ENCODE peak calls at places on chromosomes 11 and 22, in six cellular contexts. G, V, I, J, N and T are unnamed samples.

GRCh38 chr22:31490496-31490925 is 869 bp upstream of the EIF4ENIF1 start:
- DNase-seq in G (peak; percentile 39), V (peak; percentile 76), I (peak; percentile 72), J (peak; percentile 66), N (peak; percentile 74), T (no peak)

GRCh38 chr22:46654426-46654825 is 34.2 kb downstream of the GRAMD4 start:
- DNase-seq in G (no peak), V (no peak), I (no peak), J (no peak), N (no peak), T (no peak)

GRCh38 chr11:73958521-73959141 is 7.8 kb downstream of the DNAJB13 start:
- DNase-seq in G (no peak), V (no peak), I (no peak), J (no peak), N (no peak), T (peak; percentile 6)

GRCh38 chr11:67276821-67277230 is 10.6 kb downstream of the GRK2 start:
- DNase-seq in G (peak; percentile 71), V (peak; percentile 44), I (peak; percentile 81), J (peak; percentile 67), N (peak; percentile 49), T (no peak)

GRCh38 chr11:64448599-64449380 is 89.8 kb downstream of the RPS6KA4 start:
- DNase-seq in G (peak; percentile 92), V (peak; percentile 65), I (peak; percentile 92), J (peak; percentile 84), N (peak; percentile 74), T (peak; percentile 68)

GRCh38 chr11:13384837-13385417 is 78.1 kb downstream of the BTBD10 start:
- DNase-seq in G (peak; percentile 54), V (peak; percentile 74), I (no peak), J (peak; percentile 36), N (peak; percentile 73), T (no peak)

GRCh38 chr11:102831128-102831708 is 12.2 kb downstream of the MMP3 start:
- DNase-seq in G (peak; percentile 80), V (peak; percentile 65), I (peak; percentile 77), J (peak; percentile 66), N (peak; percentile 13), T (no peak)

GRCh38 chr11:105000167-105000566 is 22.8 kb downstream of the CASP5 start:
- DNase-seq in G (no peak), V (peak; percentile 26), I (no peak), J (no peak), N (no peak), T (no peak)

GRCh38 chr11:76654980-76655379 is 15.6 kb downstream of the LRRC32 start:
- DNase-seq in G (peak; percentile 24), V (no peak), I (no peak), J (peak; percentile 15), N (peak; percentile 18), T (no peak)

GRCh38 chr22:30396871-30397655 is at the start of gene SEC14L2:
- DNase-seq in G (peak; percentile 65), V (peak; percentile 35), I (peak; percentile 88), J (peak; percentile 86), N (peak; percentile 61), T (no peak)

GRCh38 chr11:120431633-120432032 is 79.9 kb upstream of the GRIK4 start:
- DNase-seq in G (peak; percentile 33), V (peak; percentile 74), I (no peak), J (no peak), N (peak; percentile 63), T (no peak)

GRCh38 chr11:444397-445144 is 2.8 kb upstream of the ANO9 start:
- DNase-seq in G (no peak), V (peak; percentile 29), I (peak; percentile 84), J (peak; percentile 79), N (peak; percentile 52), T (no peak)

GRCh38 chr22:45731798-45732495 is 60.3 kb downstream of the ATXN10 start:
- DNase-seq in G (no peak), V (peak; percentile 61), I (no peak), J (no peak), N (peak; percentile 51), T (no peak)

GRCh38 chr22:44220727-44221680 is 40.3 kb downstream of the PARVG start:
- DNase-seq in G (no peak), V (no peak), I (no peak), J (no peak), N (no peak), T (no peak)

GRCh38 chr11:67006029-67006884 is 16.7 kb upstream of the SYT12 start:
- DNase-seq in G (peak; percentile 78), V (peak; percentile 46), I (no peak), J (no peak), N (no peak), T (no peak)

GRCh38 chr22:21937041-21937820 is 15.4 kb downstream of the PPM1F start:
- DNase-seq in G (no peak), V (no peak), I (no peak), J (peak; percentile 40), N (peak; percentile 24), T (no peak)

GRCh38 chr22:50206599-50206998 is 5.8 kb downstream of the SELENOO start:
- DNase-seq in G (peak; percentile 84), V (peak; percentile 31), I (peak; percentile 86), J (no peak), N (peak; percentile 55), T (no peak)

GRCh38 chr11:20113147-20113435 is 47.2 kb downstream of the DBX1 start:
- DNase-seq in G (no peak), V (peak; percentile 49), I (no peak), J (no peak), N (no peak), T (no peak)

GRCh38 chr11:65500262-65501004 is 1.6 kb downstream of the MALAT1 start:
- DNase-seq in G (no peak), V (peak; percentile 65), I (peak; percentile 70), J (peak; percentile 50), N (peak; percentile 80), T (no peak)

GRCh38 chr22:49931863-49932262 is 13.4 kb downstream of the CRELD2 start:
- DNase-seq in G (no peak), V (no peak), I (no peak), J (no peak), N (no peak), T (no peak)

GRCh38 chr11:65895482-65895981 is 4.7 kb downstream of the FOSL1 start:
- DNase-seq in G (no peak), V (no peak), I (no peak), J (no peak), N (no peak), T (no peak)

GRCh38 chr11:94302806-94303205 is 1.6 kb upstream of the IZUMO1R start:
- DNase-seq in G (no peak), V (no peak), I (no peak), J (no peak), N (no peak), T (no peak)

GRCh38 chr22:48146426-48146825 is 1384.0 kb downstream of the TBC1D22A start:
- DNase-seq in G (no peak), V (no peak), I (no peak), J (no peak), N (no peak), T (no peak)

GRCh38 chr11:11620251-11620965 is 1.4 kb downstream of the GALNT18 start:
- DNase-seq in G (peak; percentile 65), V (no peak), I (peak; percentile 84), J (peak; percentile 85), N (no peak), T (no peak)

GRCh38 chr22:20508815-20509271 is 1.4 kb downstream of the MED15 start:
- DNase-seq in G (no peak), V (no peak), I (no peak), J (no peak), N (no peak), T (no peak)

GRCh38 chr22:43862074-43862881 is at the start of gene SULT4A1:
- DNase-seq in G (peak; percentile 61), V (peak; percentile 37), I (peak; percentile 60), J (no peak), N (peak; percentile 46), T (peak; percentile 47)

GRCh38 chr11:23236846-23237550 is 376.7 kb upstream of the CCDC179 start:
- DNase-seq in G (no peak), V (peak; percentile 87), I (no peak), J (no peak), N (peak; percentile 57), T (no peak)

GRCh38 chr11:9138612-9139579 is 47.5 kb upstream of the SCUBE2 start:
- DNase-seq in G (no peak), V (peak; percentile 86), I (no peak), J (peak; percentile 51), N (peak; percentile 84), T (no peak)

DNA sequence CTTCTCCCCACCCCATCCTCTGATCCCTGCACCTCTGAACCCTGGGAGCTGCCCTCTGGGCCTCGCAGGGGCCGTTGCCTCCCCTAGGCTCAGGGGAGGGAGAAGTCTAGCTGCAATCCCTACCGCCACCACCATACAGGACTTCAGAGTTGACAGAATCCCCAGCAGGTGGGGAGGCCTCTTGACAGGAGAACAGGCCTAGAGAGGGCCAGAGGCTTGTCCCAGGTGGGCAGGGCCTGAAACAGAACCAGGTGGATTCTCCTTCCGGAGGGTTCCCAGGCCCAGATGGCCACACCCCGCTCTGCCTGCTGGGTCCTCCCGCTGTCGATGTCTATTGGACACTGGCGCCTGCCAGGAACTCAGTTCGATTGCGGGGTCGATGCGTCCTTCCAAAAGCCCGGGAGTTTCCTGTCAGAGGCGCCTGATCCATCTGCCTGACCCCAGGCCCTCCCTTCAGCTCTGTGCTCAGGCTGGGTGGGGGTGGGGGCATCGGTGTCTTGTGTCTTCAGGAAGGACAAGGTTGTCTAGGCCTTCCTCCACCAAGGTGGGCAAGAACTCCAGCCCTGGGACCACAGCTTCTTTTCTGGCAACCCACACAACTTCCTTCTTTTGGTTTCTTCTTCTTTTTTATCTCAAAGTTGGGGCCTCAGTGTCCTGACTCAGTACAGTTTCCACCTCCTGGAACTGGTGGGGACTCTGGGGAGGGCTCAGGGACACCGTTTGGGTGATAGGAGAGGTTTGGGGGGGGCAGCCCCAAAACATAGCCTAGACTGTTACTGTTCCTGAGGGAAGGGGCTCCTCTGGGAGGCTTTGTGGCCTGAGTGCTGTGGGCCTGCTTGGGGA is 6.4 kb downstream of the STARD10 start:
- DNase-seq in G (peak; percentile 98), V (no peak), I (no peak), J (peak; percentile 89), N (no peak), T (peak; percentile 10)
- TF ChIP-seq CTCF in G (peak; percentile 58), V (peak; percentile 21), I (peak; percentile 5), J (no peak), N (peak; percentile 14), T (no peak)

GRCh38 chr11:61581030-61581928 is at the start of gene SYT7:
- DNase-seq in G (peak; percentile 98), V (peak; percentile 98), I (peak; percentile 97), J (peak; percentile 98), N (peak; percentile 99), T (peak; percentile 92)
- TF ChIP-seq CTCF in G (peak; percentile 29), V (peak; percentile 31), I (peak; percentile 10), J (no peak), N (no peak), T (peak; percentile 34)

GRCh38 chr11:27694992-27695391 is 5.3 kb downstream of the BDNF start:
- DNase-seq in G (no peak), V (peak; percentile 67), I (no peak), J (no peak), N (peak; percentile 64), T (no peak)
- TF ChIP-seq CTCF in G (peak; percentile 63), V (peak; percentile 51), I (no peak), J (peak; percentile 21), N (peak; percentile 37), T (peak; percentile 55)

GRCh38 chr11:131027501-131027900 is 111.2 kb upstream of the SNX19 start:
- DNase-seq in G (no peak), V (no peak), I (no peak), J (no peak), N (peak; percentile 42), T (no peak)

GRCh38 chr11:131025421-131026126 is 109.3 kb upstream of the SNX19 start:
- DNase-seq in G (no peak), V (no peak), I (no peak), J (no peak), N (no peak), T (no peak)

GRCh38 chr11:131025020-131025419 is 108.7 kb upstream of the SNX19 start:
- DNase-seq in G (peak; percentile 59), V (peak; percentile 80), I (no peak), J (no peak), N (peak; percentile 57), T (no peak)
- TF ChIP-seq CTCF in G (peak; percentile 78), V (peak; percentile 91), I (peak; percentile 12), J (no peak), N (peak; percentile 76), T (peak; percentile 40)